ENCODE peak calls at places on chromosomes 11 and 22, in seven cellular contexts. G is endothelial cell, D is mammary epithelial cell, R is glutamatergic neuron, O is tibial artery, M is RWPE1, E is lower leg skin. I is an unnamed sample.
A peak's percentile ranks its signal among the peaks of the same experiment; 100 is the strongest.

GRCh38 chr11:126474888-126475626 is 119.6 kb downstream of the ST3GAL4 start:
- DNase-seq in G (peak; percentile 22), D (no peak), R (no peak), O (no peak), M (no peak), E (no peak), I (no peak)

GRCh38 chr11:37699644-37700043 is 1101.6 kb upstream of the RAG2 start:
- DNase-seq in G (no peak), D (no peak), R (no peak), O (no peak), M (no peak), E (no peak), I (no peak)

GRCh38 chr11:35539256-35539655 is 13.8 kb upstream of the PAMR1 start:
- DNase-seq in G (no peak), D (no peak), R (no peak), O (no peak), M (no peak), E (no peak), I (no peak)

GRCh38 chr11:94858012-94858705 is 90.0 kb downstream of the AMOTL1 start:
- DNase-seq in G (no peak), D (no peak), R (no peak), O (no peak), M (no peak), E (no peak), I (no peak)

GRCh38 chr11:2537896-2538855 is 93.4 kb downstream of the KCNQ1 start:
- DNase-seq in G (no peak), D (no peak), R (peak; percentile 13), O (peak; percentile 29), M (no peak), E (no peak), I (peak; percentile 23)

GRCh38 chr11:30481385-30481784 is 104.8 kb downstream of the MPPED2 start:
- DNase-seq in G (no peak), D (no peak), R (no peak), O (no peak), M (no peak), E (no peak), I (no peak)

GRCh38 chr11:64041846-64042245 is 6.1 kb downstream of the FLRT1 start:
- DNase-seq in G (no peak), D (no peak), R (no peak), O (no peak), M (no peak), E (no peak), I (no peak)

GRCh38 chr11:48170176-48170839 is 46.3 kb upstream of the OR4B1 start:
- DNase-seq in G (no peak), D (no peak), R (no peak), O (no peak), M (no peak), E (no peak), I (no peak)

GRCh38 chr11:72278911-72279310 is 34.9 kb upstream of the PHOX2A start:
- DNase-seq in G (no peak), D (peak; percentile 14), R (no peak), O (no peak), M (no peak), E (no peak), I (no peak)

GRCh38 chr22:44102856-44103255 is 77.9 kb upstream of the PARVG start:
- DNase-seq in G (no peak), D (no peak), R (no peak), O (no peak), M (no peak), E (no peak), I (no peak)

GRCh38 chr11:71478216-71478840 is 25.3 kb downstream of the NADSYN1 start:
- DNase-seq in G (no peak), D (no peak), R (no peak), O (no peak), M (no peak), E (no peak), I (no peak)

GRCh38 chr11:16909375-16910035 is 104.7 kb downstream of the PLEKHA7 start:
- DNase-seq in G (no peak), D (no peak), R (no peak), O (no peak), M (no peak), E (no peak), I (no peak)

GRCh38 chr11:12690663-12691062 is 16.4 kb downstream of the TEAD1 start:
- DNase-seq in G (no peak), D (no peak), R (no peak), O (no peak), M (no peak), E (no peak), I (no peak)

GRCh38 chr11:113681711-113682410 is 24.2 kb downstream of the TMPRSS5 start:
- DNase-seq in G (no peak), D (no peak), R (no peak), O (no peak), M (no peak), E (no peak), I (no peak)

GRCh38 chr11:98036810-98037209 is 983.9 kb upstream of the CNTN5 start:
- DNase-seq in G (no peak), D (no peak), R (no peak), O (no peak), M (no peak), E (no peak), I (no peak)

GRCh38 chr22:44594951-44595350 is 96.9 kb upstream of the RTL6 start:
- DNase-seq in G (no peak), D (no peak), R (no peak), O (no peak), M (no peak), E (no peak), I (no peak)

GRCh38 chr11:16612801-16613400 is 125.5 kb upstream of the C11orf58 start:
- DNase-seq in G (peak; percentile 20), D (peak; percentile 24), R (no peak), O (no peak), M (no peak), E (no peak), I (no peak)

GRCh38 chr11:35549787-35550186 is 24.4 kb upstream of the PAMR1 start:
- DNase-seq in G (no peak), D (peak; percentile 91), R (peak; percentile 39), O (no peak), M (peak; percentile 59), E (no peak), I (no peak)

GRCh38 chr11:14927146-14927545 is 35.1 kb upstream of the CYP2R1 start:
- DNase-seq in G (no peak), D (peak; percentile 55), R (no peak), O (no peak), M (no peak), E (no peak), I (no peak)

GRCh38 chr11:119673389-119674336 is 55.3 kb downstream of the NECTIN1 start:
- DNase-seq in G (no peak), D (no peak), R (no peak), O (no peak), M (no peak), E (no peak), I (no peak)

GRCh38 chr11:130451261-130452019 is 3.0 kb downstream of the ADAMTS15 start:
- DNase-seq in G (no peak), D (no peak), R (no peak), O (peak; percentile 85), M (no peak), E (no peak), I (no peak)

GRCh38 chr11:77063861-77064260 is 2.9 kb upstream of the CAPN5 start:
- DNase-seq in G (no peak), D (no peak), R (no peak), O (peak; percentile 40), M (no peak), E (no peak), I (no peak)

DNA sequence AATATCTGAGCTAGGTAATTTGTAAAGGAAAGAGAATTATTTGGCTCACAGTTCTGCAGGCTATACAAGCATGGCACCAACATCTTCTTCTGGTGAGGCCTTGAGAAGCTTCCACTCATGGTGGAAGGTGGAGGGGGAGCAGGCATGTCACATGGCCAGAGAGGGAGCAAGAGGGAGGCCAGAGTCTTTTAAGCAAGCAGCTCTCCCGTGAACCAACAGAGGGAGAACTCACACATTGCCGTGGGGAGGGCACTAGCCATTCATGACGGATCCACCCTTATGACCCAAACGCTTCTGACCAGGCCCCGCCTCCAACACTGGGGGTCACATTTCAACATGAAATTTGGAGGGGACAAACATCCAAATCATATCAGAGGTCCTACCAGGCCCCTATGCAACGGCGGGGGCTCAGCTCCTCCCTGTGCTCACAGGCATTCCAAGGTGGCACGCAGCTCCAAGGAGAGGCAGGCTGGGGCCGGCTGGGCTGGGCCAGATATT is 4.6 kb downstream of the C11orf96 start:
- DNase-seq in G (no peak), D (peak; percentile 14), R (no peak), O (peak; percentile 90), M (no peak), E (no peak), I (no peak)
- TF ChIP-seq CTCF in G (no peak), D (no peak), R (peak; percentile 8), O (peak; percentile 56), M (no peak), E (no peak), I (no peak)

GRCh38 chr22:18028817-18029527 is 4.6 kb upstream of the MICAL3 start:
- DNase-seq in G (no peak), D (peak; percentile 40), R (no peak), O (peak; percentile 20), M (no peak), E (no peak), I (no peak)

GRCh38 chr22:18032455-18033101 is 8.2 kb upstream of the MICAL3 start:
- DNase-seq in G (no peak), D (peak; percentile 96), R (no peak), O (no peak), M (peak; percentile 80), E (no peak), I (no peak)

GRCh38 chr22:18031670-18032454 is 7.5 kb upstream of the MICAL3 start:
- DNase-seq in G (no peak), D (peak; percentile 97), R (no peak), O (peak; percentile 78), M (peak; percentile 82), E (no peak), I (no peak)

GRCh38 chr22:18033204-18033998 is 9.0 kb upstream of the MICAL3 start:
- DNase-seq in G (no peak), D (no peak), R (no peak), O (peak; percentile 79), M (no peak), E (no peak), I (no peak)

GRCh38 chr22:18029686-18030267 is 5.4 kb upstream of the MICAL3 start:
- DNase-seq in G (no peak), D (no peak), R (no peak), O (peak; percentile 21), M (no peak), E (no peak), I (no peak)
- TF ChIP-seq CTCF in G (no peak), D (no peak), R (no peak), O (no peak), M (no peak), E (no peak), I (no peak)

GRCh38 chr11:8265681-8266241 is 2.1 kb upstream of the LMO1 start:
- DNase-seq in G (peak; percentile 32), D (no peak), R (no peak), O (peak; percentile 51), M (no peak), E (no peak), I (peak; percentile 22)
- TF ChIP-seq CTCF in G (peak; percentile 38), D (peak; percentile 13), R (peak; percentile 59), O (no peak), M (peak; percentile 6), E (no peak), I (no peak)

DNA sequence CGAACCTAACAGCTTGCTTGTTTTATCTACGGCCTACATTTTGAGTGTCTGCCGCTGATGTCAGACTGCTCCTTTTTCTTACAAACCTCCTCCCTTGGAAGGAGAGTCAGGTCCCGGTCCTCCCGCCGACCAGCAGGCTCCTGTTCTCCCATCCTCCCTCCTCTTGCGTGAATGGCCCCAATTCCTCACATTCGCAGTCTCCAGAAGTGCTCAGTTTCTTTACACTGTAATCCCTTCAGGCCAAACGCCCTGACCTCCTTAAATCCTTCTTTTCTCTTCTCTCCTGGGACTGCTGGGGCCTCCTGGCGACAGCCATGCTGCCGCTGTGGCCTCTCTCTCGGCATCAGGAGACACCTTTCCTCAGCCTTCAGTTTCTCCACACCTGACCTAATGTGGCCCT is 82.6 kb upstream of the CSNK2A3 start:
- DNase-seq in G (no peak), D (no peak), R (no peak), O (no peak), M (no peak), E (no peak), I (no peak)
- TF ChIP-seq CTCF in G (no peak), D (no peak), R (no peak), O (no peak), M (no peak), E (no peak), I (no peak)

I was measured in CD14-positive monocyte.